ENCODE peak calls at places on chromosomes 7 and 10, in eight cellular contexts. M is lower lobe of right lung, L is Calu3, K is RWPE2, B is choroid plexus epithelial cell, I is endothelial cell, G is A549, E is fibroblast of lung. D is an unnamed sample.

GRCh38 chr10:71582019-71582418 is 137.6 kb downstream of the C10orf105 start:
- DNase-seq in B (peak), G (no peak), I (peak), E (peak), M (no peak), K (no peak), L (peak), D (no peak)

GRCh38 chr10:102624751-102625330 is 19.4 kb upstream of the TRIM8 start:
- DNase-seq in G (no peak), M (peak), K (peak), E (no peak), B (no peak), I (no peak), L (no peak), D (peak)

GRCh38 chr7:131196808-131197207 is 130.9 kb upstream of the MKLN1 start:
- DNase-seq in I (peak), G (no peak), M (no peak), B (peak), K (no peak), E (peak), L (no peak), D (no peak)

GRCh38 chr7:128906766-128907559 is 3.5 kb downstream of the KCP start:
- DNase-seq in B (no peak), M (no peak), E (no peak), K (peak), I (no peak), L (no peak), G (no peak), D (no peak)

GRCh38 chr7:104142147-104142546 is 65.7 kb downstream of the ORC5 start:
- DNase-seq in I (no peak), B (no peak), E (peak), K (no peak), G (no peak), L (no peak), M (no peak), D (no peak)

GRCh38 chr10:29386347-29386999 is 97.6 kb downstream of the LYZL1 start:
- DNase-seq in I (no peak), M (no peak), L (peak), B (peak), E (peak), K (no peak), G (peak), D (no peak)

GRCh38 chr10:23316406-23316805 is 28.2 kb downstream of the C10orf67 start:
- DNase-seq in L (no peak), I (no peak), M (no peak), B (no peak), K (no peak), G (no peak), E (no peak), D (no peak)

GRCh38 chr7:31373337-31374289 is 33.1 kb upstream of the NEUROD6 start:
- DNase-seq in B (peak), L (peak), M (no peak), G (peak), E (peak), I (peak), K (no peak), D (no peak)

GRCh38 chr7:26534649-26535482 is 243.2 kb downstream of the SNX10 start:
- DNase-seq in K (no peak), M (no peak), B (no peak), I (no peak), E (no peak), G (no peak), L (no peak), D (no peak)

GRCh38 chr7:464712-465461 is 54.8 kb downstream of the PDGFA start:
- DNase-seq in I (no peak), M (no peak), B (peak), E (peak), L (no peak), G (no peak), K (peak), D (peak)

GRCh38 chr10:33107953-33108352 is 149.9 kb upstream of the ITGB1 start:
- DNase-seq in M (no peak), B (no peak), I (no peak), G (no peak), L (no peak), K (no peak), E (no peak), D (no peak)

GRCh38 chr7:117862378-117862777 is 10.9 kb downstream of the CTTNBP2 start:
- DNase-seq in L (no peak), B (no peak), E (no peak), G (no peak), M (no peak), I (no peak), K (no peak), D (no peak)

GRCh38 chr10:112526130-112526529 is 79.1 kb downstream of the VTI1A start:
- DNase-seq in B (no peak), L (no peak), M (no peak), I (no peak), E (no peak), K (no peak), G (no peak), D (no peak)

GRCh38 chr10:30510184-30510931 is 76.4 kb downstream of the MAP3K8 start:
- DNase-seq in I (no peak), L (peak), B (peak), K (no peak), M (no peak), E (peak), G (peak), D (no peak)
- TF ChIP-seq CTCF in I (no peak), L (no peak), B (peak), K (peak), M (no peak), E (peak), G (no peak), D (peak)

DNA sequence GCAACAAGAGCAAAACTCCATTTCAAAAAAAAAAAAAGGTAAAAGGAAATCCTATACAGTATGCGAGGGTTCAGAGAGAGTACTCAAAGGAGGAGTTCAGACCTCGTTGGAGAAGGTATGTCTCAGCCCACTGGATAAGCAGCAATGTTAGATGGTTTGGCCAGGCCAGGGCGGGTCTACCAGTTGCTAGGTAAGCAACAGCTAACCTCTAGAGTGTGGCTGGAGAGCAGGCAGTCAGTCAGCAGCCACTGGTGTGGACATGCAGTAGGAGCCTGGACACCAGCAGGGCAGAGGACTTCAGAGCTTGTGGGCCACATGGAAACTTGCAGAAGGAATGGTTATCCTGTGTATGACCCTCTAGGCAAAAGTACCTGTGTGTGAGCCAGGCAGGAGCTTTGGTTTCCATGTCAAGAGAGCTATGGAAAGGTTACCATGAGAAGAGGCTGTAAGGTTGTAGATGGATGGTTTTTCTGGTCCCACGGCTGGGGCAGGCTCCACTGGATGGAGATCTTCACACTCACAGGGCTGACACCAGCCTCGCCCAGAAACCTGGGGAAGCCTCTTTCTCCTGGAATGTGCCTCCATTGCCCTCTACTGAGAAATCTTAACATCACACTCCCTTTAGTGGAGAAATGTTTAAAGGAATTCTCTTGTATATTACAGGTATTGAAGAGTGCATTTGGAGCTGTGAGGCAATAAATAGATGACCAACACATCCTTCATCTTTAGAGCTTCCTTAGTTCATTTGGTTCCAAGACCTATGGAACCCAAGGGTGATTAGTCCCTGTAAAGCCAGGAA is 63.6 kb downstream of the CCDC186 start:
- DNase-seq in I (no peak), G (peak), L (no peak), B (peak), M (no peak), K (no peak), E (no peak), D (no peak)
- TF ChIP-seq CTCF in I (peak), G (peak), L (no peak), B (peak), M (peak), K (peak), E (no peak), D (peak)

GRCh38 chr7:105637755-105638154 is 56.5 kb upstream of the EFCAB10 start:
- DNase-seq in B (no peak), L (no peak), K (no peak), I (no peak), G (no peak), E (no peak), M (no peak), D (no peak)

GRCh38 chr7:105641236-105641810 is 60.0 kb upstream of the EFCAB10 start:
- DNase-seq in M (no peak), E (no peak), B (no peak), G (no peak), K (no peak), L (no peak), I (no peak), D (no peak)

GRCh38 chr7:105638324-105638723 is 57.0 kb upstream of the EFCAB10 start:
- DNase-seq in L (no peak), B (no peak), G (no peak), K (no peak), M (no peak), I (no peak), E (no peak), D (no peak)

GRCh38 chr7:105638942-105639495 is 57.7 kb upstream of the EFCAB10 start:
- DNase-seq in K (no peak), M (no peak), B (peak), G (no peak), L (no peak), I (no peak), E (no peak), D (no peak)

GRCh38 chr7:105639677-105640493 is 58.6 kb upstream of the EFCAB10 start:
- DNase-seq in K (no peak), M (no peak), E (no peak), I (no peak), B (no peak), L (no peak), G (no peak), D (no peak)
- TF ChIP-seq CTCF in K (no peak), M (no peak), E (no peak), I (no peak), B (no peak), L (no peak), G (no peak), D (no peak)

GRCh38 chr10:49161411-49161997 is 26.7 kb downstream of the TMEM273 start:
- DNase-seq in L (no peak), K (no peak), E (peak), B (peak), I (no peak), M (no peak), G (no peak), D (no peak)
- TF ChIP-seq CTCF in L (no peak), K (peak), E (peak), B (peak), I (no peak), M (peak), G (no peak), D (peak)

GRCh38 chr10:58334817-58335305 is at the start of gene UBE2D1:
- DNase-seq in I (peak), E (peak), B (peak), M (peak), K (peak), L (peak), G (peak), D (peak)
- TF ChIP-seq CTCF in I (no peak), E (peak), B (peak), M (peak), K (no peak), L (peak), G (no peak), D (peak)

GRCh38 chr10:67771200-67771599 is 66.8 kb downstream of the DNAJC12 start:
- DNase-seq in I (no peak), B (no peak), E (no peak), M (no peak), K (no peak), G (no peak), L (no peak), D (no peak)
- TF ChIP-seq CTCF in I (no peak), B (no peak), E (no peak), M (no peak), K (no peak), G (no peak), L (no peak), D (no peak)

GRCh38 chr7:100101016-100101862 is at the start of the genes AP4M1 and MCM7:
- DNase-seq in K (peak), B (peak), M (peak), E (peak), I (peak), L (peak), G (peak), D (peak)
- TF ChIP-seq CTCF in K (no peak), B (no peak), M (no peak), E (no peak), I (no peak), L (no peak), G (no peak), D (no peak)

GRCh38 chr10:97732052-97732359 is 4.9 kb upstream of the ZFYVE27 start:
- DNase-seq in B (no peak), K (no peak), G (no peak), I (no peak), L (no peak), M (no peak), E (no peak), D (no peak)
- TF ChIP-seq CTCF in B (no peak), K (peak), G (no peak), I (no peak), L (no peak), M (no peak), E (no peak), D (peak)

GRCh38 chr7:122901250-122901649 is 15.0 kb upstream of the CADPS2 start:
- DNase-seq in I (no peak), B (no peak), L (no peak), E (no peak), G (no peak), M (no peak), K (no peak), D (no peak)

GRCh38 chr7:122902751-122903495 is 16.7 kb upstream of the CADPS2 start:
- DNase-seq in E (no peak), K (no peak), B (no peak), I (no peak), L (no peak), M (no peak), G (no peak), D (no peak)
- TF ChIP-seq CTCF in E (no peak), K (no peak), B (peak), I (peak), L (no peak), M (no peak), G (no peak), D (peak)